ENCODE peak calls at places on chromosomes 1 and 21, in five cellular contexts. One of them, this sample, is unnamed.

GRCh38 chr1:223429313-223429731 is 36.1 kb downstream of the CCDC185 start:
- DNase-seq in H9: no peak
- DNase-seq in H1: no peak
- DNase-seq in mesenchymal stem cell: no peak
- DNase-seq in trophoblast cell: no peak
- DNase-seq in this sample: no peak

GRCh38 chr1:186983327-186983726 is 154.6 kb downstream of the PLA2G4A start:
- DNase-seq in H9: no peak
- DNase-seq in H1: no peak
- DNase-seq in mesenchymal stem cell: peak; percentile 92
- DNase-seq in trophoblast cell: peak; percentile 10
- DNase-seq in this sample: no peak

GRCh38 chr1:3063379-3064295 is 5.4 kb upstream of the PRDM16 start:
- DNase-seq in H9: no peak
- DNase-seq in H1: peak; percentile 66
- DNase-seq in mesenchymal stem cell: no peak
- DNase-seq in trophoblast cell: no peak
- DNase-seq in this sample: no peak

GRCh38 chr1:173917635-173918493 is 737 bp upstream of the SERPINC1 start:
- DNase-seq in H9: no peak
- DNase-seq in H1: no peak
- DNase-seq in mesenchymal stem cell: no peak
- DNase-seq in trophoblast cell: peak; percentile 18
- DNase-seq in this sample: no peak

GRCh38 chr21:40730051-40730760 is 116.8 kb downstream of the DSCAM start:
- DNase-seq in H9: no peak
- DNase-seq in H1: no peak
- DNase-seq in mesenchymal stem cell: no peak
- DNase-seq in trophoblast cell: peak; percentile 61
- DNase-seq in this sample: no peak

GRCh38 chr21:45852886-45853400 is 128.6 kb upstream of the COL6A1 start:
- DNase-seq in H9: peak; percentile 17
- DNase-seq in H1: no peak
- DNase-seq in mesenchymal stem cell: no peak
- DNase-seq in trophoblast cell: no peak
- DNase-seq in this sample: no peak

GRCh38 chr1:40633563-40634376 is 31.7 kb downstream of the RIMS3 start:
- DNase-seq in H9: no peak
- DNase-seq in H1: no peak
- DNase-seq in mesenchymal stem cell: no peak
- DNase-seq in trophoblast cell: no peak
- DNase-seq in this sample: no peak

GRCh38 chr1:7401814-7402547 is 369.1 kb upstream of the VAMP3 start:
- DNase-seq in H9: peak; percentile 72
- DNase-seq in H1: peak; percentile 34
- DNase-seq in mesenchymal stem cell: peak; percentile 99
- DNase-seq in trophoblast cell: peak; percentile 92
- DNase-seq in this sample: no peak

GRCh38 chr1:9598316-9598700 is 9.6 kb downstream of the TMEM201 start:
- DNase-seq in H9: no peak
- DNase-seq in H1: no peak
- DNase-seq in mesenchymal stem cell: no peak
- DNase-seq in trophoblast cell: no peak
- DNase-seq in this sample: no peak

GRCh38 chr1:2229921-2230700 is 2.0 kb downstream of the SKI start:
- DNase-seq in H9: no peak
- DNase-seq in H1: peak; percentile 57
- DNase-seq in mesenchymal stem cell: peak; percentile 53
- DNase-seq in trophoblast cell: no peak
- DNase-seq in this sample: no peak

GRCh38 chr1:62111084-62111483 is 83.6 kb upstream of the L1TD1 start:
- DNase-seq in H9: no peak
- DNase-seq in H1: no peak
- DNase-seq in mesenchymal stem cell: no peak
- DNase-seq in trophoblast cell: no peak
- DNase-seq in this sample: no peak

GRCh38 chr21:15062566-15062965 is 2.2 kb downstream of the NRIP1 start:
- DNase-seq in H9: no peak
- DNase-seq in H1: no peak
- DNase-seq in mesenchymal stem cell: peak; percentile 13
- DNase-seq in trophoblast cell: no peak
- DNase-seq in this sample: no peak

GRCh38 chr1:194333240-194333639 is 1146.8 kb upstream of the B3GALT2 start:
- DNase-seq in H9: no peak
- DNase-seq in H1: no peak
- DNase-seq in mesenchymal stem cell: no peak
- DNase-seq in trophoblast cell: no peak
- DNase-seq in this sample: no peak
- H2BK12ac ChIP-seq in H9: no peak overlapping the region
- H2BK12ac ChIP-seq in H1: no peak overlapping the region
- H2BK12ac ChIP-seq in mesenchymal stem cell: no peak overlapping the region
- H2BK12ac ChIP-seq in trophoblast cell: no peak overlapping the region
- H2BK12ac ChIP-seq in this sample: no peak overlapping the region

DNA sequence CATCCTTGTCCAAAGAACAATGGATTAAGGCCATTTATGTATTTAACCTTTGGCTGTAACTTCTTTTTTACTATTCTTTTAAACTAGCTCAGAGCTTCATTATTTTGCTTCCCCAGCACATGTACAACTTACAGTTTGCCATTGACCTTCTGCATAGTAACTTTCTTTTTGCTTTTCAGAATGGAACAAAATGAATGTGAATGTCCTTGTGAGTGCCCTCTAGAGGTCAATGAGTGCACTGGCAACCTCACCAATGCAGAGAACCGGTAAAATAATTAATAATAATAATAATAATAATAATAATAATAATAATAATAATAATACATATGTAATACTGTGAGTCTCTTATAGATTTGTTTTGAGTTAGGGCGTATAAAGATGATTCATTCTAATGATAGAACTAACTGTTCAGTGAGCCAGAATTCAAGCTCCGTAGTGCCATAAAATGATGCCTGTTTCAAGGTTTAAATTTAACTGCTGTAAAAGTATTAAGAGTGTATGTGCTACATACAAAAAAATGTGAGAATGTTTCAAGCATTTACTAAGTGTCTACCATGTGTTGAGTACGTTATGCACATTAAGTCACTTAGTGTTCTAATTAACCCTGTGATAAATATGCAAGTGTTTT is 69.0 kb upstream of the RAVER2 start:
- DNase-seq in H9: no peak
- DNase-seq in H1: no peak
- DNase-seq in mesenchymal stem cell: peak; percentile 35
- DNase-seq in trophoblast cell: no peak
- DNase-seq in this sample: no peak
- H2AFZ ChIP-seq in H9: no peak overlapping the region
- H2AFZ ChIP-seq in H1: no peak overlapping the region
- H2AFZ ChIP-seq in mesenchymal stem cell: no peak overlapping the region
- H2AFZ ChIP-seq in trophoblast cell: no peak overlapping the region
- H2AFZ ChIP-seq in this sample: no peak overlapping the region

GRCh38 chr1:195275688-195276087 is 1332.6 kb downstream of the KCNT2 start:
- DNase-seq in H9: no peak
- DNase-seq in H1: no peak
- DNase-seq in mesenchymal stem cell: no peak
- DNase-seq in trophoblast cell: no peak
- DNase-seq in this sample: no peak

GRCh38 chr1:195278644-195279043 is 1329.6 kb downstream of the KCNT2 start:
- DNase-seq in H9: no peak
- DNase-seq in H1: no peak
- DNase-seq in mesenchymal stem cell: no peak
- DNase-seq in trophoblast cell: no peak
- DNase-seq in this sample: no peak
- H2BK12ac ChIP-seq in H9: no peak overlapping the region
- H2BK12ac ChIP-seq in H1: no peak overlapping the region
- H2BK12ac ChIP-seq in mesenchymal stem cell: no peak overlapping the region
- H2BK12ac ChIP-seq in trophoblast cell: no peak overlapping the region
- H2BK12ac ChIP-seq in this sample: no peak overlapping the region

GRCh38 chr1:180152588-180152987 is 2.1 kb upstream of the QSOX1 start:
- DNase-seq in H9: no peak
- DNase-seq in H1: no peak
- DNase-seq in mesenchymal stem cell: no peak
- DNase-seq in trophoblast cell: no peak
- DNase-seq in this sample: no peak

GRCh38 chr1:180151508-180151907 is 3.2 kb upstream of the QSOX1 start:
- DNase-seq in H9: no peak
- DNase-seq in H1: no peak
- DNase-seq in mesenchymal stem cell: peak; percentile 53
- DNase-seq in trophoblast cell: no peak
- DNase-seq in this sample: no peak

GRCh38 chr1:180153032-180153431 is 1.6 kb upstream of the QSOX1 start:
- DNase-seq in H9: no peak
- DNase-seq in H1: no peak
- DNase-seq in mesenchymal stem cell: no peak
- DNase-seq in trophoblast cell: no peak
- DNase-seq in this sample: no peak

GRCh38 chr1:180154003-180154324 is 705 bp upstream of the QSOX1 start:
- DNase-seq in H9: no peak
- DNase-seq in H1: no peak
- DNase-seq in mesenchymal stem cell: no peak
- DNase-seq in trophoblast cell: no peak
- DNase-seq in this sample: peak; percentile 9

GRCh38 chr1:180150982-180151381 is 3.7 kb upstream of the QSOX1 start:
- DNase-seq in H9: no peak
- DNase-seq in H1: no peak
- DNase-seq in mesenchymal stem cell: peak; percentile 51
- DNase-seq in trophoblast cell: no peak
- DNase-seq in this sample: no peak
- H2AFZ ChIP-seq in H9: no peak overlapping the region
- H2AFZ ChIP-seq in H1: no peak overlapping the region
- H2AFZ ChIP-seq in mesenchymal stem cell: no peak overlapping the region
- H2AFZ ChIP-seq in trophoblast cell: no peak overlapping the region
- H2AFZ ChIP-seq in this sample: peak overlapping the region; percentile 30

GRCh38 chr21:43611598-43612369 is 47.5 kb downstream of the HSF2BP start:
- DNase-seq in H9: peak; percentile 73
- DNase-seq in H1: peak; percentile 75
- DNase-seq in mesenchymal stem cell: peak; percentile 92
- DNase-seq in trophoblast cell: peak; percentile 55
- DNase-seq in this sample: peak; percentile 32
- H2BK12ac ChIP-seq in H9: no peak overlapping the region
- H2BK12ac ChIP-seq in H1: no peak overlapping the region
- H2BK12ac ChIP-seq in mesenchymal stem cell: peak overlapping the region; percentile 79
- H2BK12ac ChIP-seq in trophoblast cell: peak overlapping the region; percentile 95
- H2BK12ac ChIP-seq in this sample: no peak overlapping the region

GRCh38 chr1:117059678-117060440 is at the start of gene TTF2:
- DNase-seq in H9: peak; percentile 99
- DNase-seq in H1: peak; percentile 93
- DNase-seq in mesenchymal stem cell: peak; percentile 99
- DNase-seq in trophoblast cell: peak; percentile 95
- DNase-seq in this sample: peak; percentile 97

GRCh38 chr1:117058810-117059209 is 1.3 kb upstream of the TTF2 start:
- DNase-seq in H9: no peak
- DNase-seq in H1: no peak
- DNase-seq in mesenchymal stem cell: no peak
- DNase-seq in trophoblast cell: no peak
- DNase-seq in this sample: no peak

GRCh38 chr1:117059334-117059677 is 820 bp upstream of the TTF2 start:
- DNase-seq in H9: no peak
- DNase-seq in H1: no peak
- DNase-seq in mesenchymal stem cell: no peak
- DNase-seq in trophoblast cell: peak; percentile 19
- DNase-seq in this sample: no peak

GRCh38 chr1:117061986-117062415 is 1.9 kb downstream of the TTF2 start:
- DNase-seq in H9: no peak
- DNase-seq in H1: no peak
- DNase-seq in mesenchymal stem cell: peak; percentile 89
- DNase-seq in trophoblast cell: no peak
- DNase-seq in this sample: no peak

GRCh38 chr1:117060441-117061317 is 553 bp downstream of the TTF2 start:
- DNase-seq in H9: no peak
- DNase-seq in H1: no peak
- DNase-seq in mesenchymal stem cell: peak; percentile 73
- DNase-seq in trophoblast cell: no peak
- DNase-seq in this sample: no peak
- H2AFZ ChIP-seq in H9: no peak overlapping the region
- H2AFZ ChIP-seq in H1: no peak overlapping the region
- H2AFZ ChIP-seq in mesenchymal stem cell: peak overlapping the region; percentile 81
- H2AFZ ChIP-seq in trophoblast cell: peak overlapping the region; percentile 80
- H2AFZ ChIP-seq in this sample: peak overlapping the region; percentile 89

GRCh38 chr1:21840981-21841380 is 28.9 kb downstream of the LDLRAD2 start:
- DNase-seq in H9: no peak
- DNase-seq in H1: no peak
- DNase-seq in mesenchymal stem cell: no peak
- DNase-seq in trophoblast cell: no peak
- DNase-seq in this sample: no peak
- H2BK12ac ChIP-seq in H9: no peak overlapping the region
- H2BK12ac ChIP-seq in H1: no peak overlapping the region
- H2BK12ac ChIP-seq in mesenchymal stem cell: no peak overlapping the region
- H2BK12ac ChIP-seq in trophoblast cell: no peak overlapping the region
- H2BK12ac ChIP-seq in this sample: no peak overlapping the region